ENCODE peak calls at places on chromosome 20, in six cellular contexts. D is astrocyte of the cerebellum; I is central memory CD4-positive, alpha-beta T cell; O is NCI-H1092; Z is posterior cingulate gyrus; M is NAMALWA. Y is an unnamed sample.

GRCh38 chr20:3067139-3068009 is 4.0 kb upstream of the OXT start:
- DNase-seq in D (no peak), I (no peak), O (no peak), Z (no peak), M (no peak), Y (no peak)

GRCh38 chr20:35511814-35512420 is 17.5 kb downstream of the C20orf173 start:
- DNase-seq in D (peak; percentile 35), I (no peak), O (no peak), Z (no peak), M (peak; percentile 22), Y (no peak)

GRCh38 chr20:49542514-49542991 is 25.4 kb downstream of the PTGIS start:
- DNase-seq in D (no peak), I (no peak), O (no peak), Z (no peak), M (no peak), Y (no peak)

GRCh38 chr20:37534401-37535157 is 6.9 kb upstream of the BLCAP start:
- DNase-seq in D (peak; percentile 73), I (peak; percentile 60), O (peak; percentile 54), Z (no peak), M (peak; percentile 93), Y (peak; percentile 40)

GRCh38 chr20:22908437-22908836 is 126.7 kb upstream of the SSTR4 start:
- DNase-seq in D (no peak), I (no peak), O (no peak), Z (no peak), M (no peak), Y (no peak)

GRCh38 chr20:16951876-16952275 is 203.7 kb downstream of the OTOR start:
- DNase-seq in D (no peak), I (no peak), O (no peak), Z (no peak), M (no peak), Y (no peak)

GRCh38 chr20:46520976-46521579 is 7.7 kb upstream of the ZNF334 start:
- DNase-seq in D (peak; percentile 20), I (no peak), O (peak; percentile 19), Z (peak; percentile 39), M (peak; percentile 61), Y (no peak)

GRCh38 chr20:54668271-54669053 is 193.1 kb downstream of the DOK5 start:
- DNase-seq in D (no peak), I (no peak), O (no peak), Z (no peak), M (peak; percentile 50), Y (no peak)

GRCh38 chr20:56987992-56988391 is 278.4 kb downstream of the BMP7 start:
- DNase-seq in D (no peak), I (no peak), O (no peak), Z (no peak), M (no peak), Y (no peak)

GRCh38 chr20:32678948-32679347 is 5.2 kb upstream of the C20orf203 start:
- DNase-seq in D (no peak), I (no peak), O (no peak), Z (peak; percentile 62), M (no peak), Y (no peak)

GRCh38 chr20:63361507-63362425 is 617 bp upstream of the CHRNA4 start:
- DNase-seq in D (no peak), I (no peak), O (no peak), Z (no peak), M (peak; percentile 55), Y (no peak)

GRCh38 chr20:44006578-44006977 is 91.9 kb downstream of the TOX2 start:
- DNase-seq in D (no peak), I (no peak), O (no peak), Z (no peak), M (no peak), Y (no peak)

GRCh38 chr20:53274807-53275206 is 302.6 kb downstream of the TSHZ2 start:
- DNase-seq in D (no peak), I (no peak), O (no peak), Z (no peak), M (no peak), Y (no peak)

GRCh38 chr20:53547664-53548239 is 45.9 kb downstream of the ZNF217 start:
- DNase-seq in D (peak; percentile 52), I (peak; percentile 21), O (peak; percentile 28), Z (no peak), M (peak; percentile 66), Y (no peak)

GRCh38 chr20:46088409-46089075 is 1.2 kb downstream of the NCOA5 start:
- DNase-seq in D (no peak), I (no peak), O (no peak), Z (no peak), M (peak; percentile 71), Y (no peak)

GRCh38 chr20:41242807-41243206 is 74.7 kb downstream of the ZHX3 start:
- DNase-seq in D (no peak), I (no peak), O (no peak), Z (no peak), M (no peak), Y (no peak)

GRCh38 chr20:63626424-63627128 is at the start of gene GMEB2:
- DNase-seq in D (no peak), I (no peak), O (peak; percentile 74), Z (peak; percentile 57), M (no peak), Y (peak; percentile 90)

GRCh38 chr20:45138451-45139300 is 14.4 kb upstream of the WFDC12 start:
- DNase-seq in D (no peak), I (peak; percentile 5), O (peak; percentile 11), Z (no peak), M (peak; percentile 70), Y (peak; percentile 22)

GRCh38 chr20:431012-431904 is 23.2 kb downstream of the RBCK1 start:
- DNase-seq in D (peak; percentile 42), I (peak; percentile 13), O (peak; percentile 61), Z (peak; percentile 69), M (peak; percentile 69), Y (no peak)

GRCh38 chr20:59999502-59999901 is 41.3 kb downstream of the CDH26 start:
- DNase-seq in D (no peak), I (no peak), O (no peak), Z (no peak), M (no peak), Y (no peak)

Y was measured in effector memory CD4-positive, alpha-beta T cell.